ENCODE peak calls at places on chromosomes 12 and 14, in eight cellular contexts. D, W, L, B, K, H, Q and U are unnamed samples.

GRCh38 chr14:32307881-32308582 is 21.1 kb upstream of the AKAP6 start:
- DNase-seq in D (no peak), Q (no peak), K (no peak), H (no peak), W (no peak), L (no peak), B (no peak), U (no peak)

GRCh38 chr14:75399819-75400678 is 27.8 kb upstream of the JDP2 start:
- DNase-seq in Q (no peak), L (peak), W (peak), B (peak), D (no peak), K (peak), H (no peak), U (no peak)

GRCh38 chr12:50477241-50477832 is 27.4 kb upstream of the DIP2B start:
- DNase-seq in L (no peak), D (no peak), W (no peak), Q (no peak), K (no peak), B (no peak), H (no peak), U (no peak)

GRCh38 chr12:117037296-117038022 is 61.8 kb downstream of the TESC start:
- DNase-seq in D (no peak), L (no peak), Q (no peak), W (no peak), H (no peak), B (no peak), K (no peak), U (no peak)

GRCh38 chr14:100334904-100335303 is 11.8 kb downstream of the SLC25A47 start:
- DNase-seq in H (no peak), D (no peak), W (no peak), Q (no peak), L (no peak), B (no peak), K (no peak), U (no peak)

GRCh38 chr12:75982974-75983660 is 48.5 kb downstream of the PHLDA1 start:
- DNase-seq in B (no peak), K (no peak), W (no peak), H (no peak), L (no peak), D (no peak), Q (no peak), U (no peak)

GRCh38 chr12:115403253-115403652 is 719.3 kb upstream of the TBX3 start:
- DNase-seq in D (no peak), H (no peak), K (no peak), Q (no peak), L (no peak), W (no peak), B (no peak), U (no peak)

GRCh38 chr12:92574046-92574783 is 128.6 kb upstream of the PLEKHG7 start:
- DNase-seq in D (no peak), Q (no peak), L (peak), H (no peak), K (no peak), B (no peak), W (no peak), U (no peak)

GRCh38 chr12:120159509-120160237 is 34.8 kb downstream of the GCN1 start:
- DNase-seq in K (no peak), B (no peak), H (no peak), L (no peak), W (no peak), D (no peak), Q (no peak), U (no peak)

GRCh38 chr14:31387091-31387490 is 33.3 kb downstream of the HEATR5A start:
- DNase-seq in Q (no peak), W (no peak), K (no peak), D (no peak), H (no peak), B (no peak), L (no peak), U (no peak)